ENCODE peak calls at places on chromosome 22, in four cellular contexts. One of them, this sample, is unnamed.

GRCh38 chr22:40182231-40182835 is 4.6 kb downstream of the TNRC6B start:
- DNase-seq in AG04450: no peak
- DNase-seq in astrocyte of the spinal cord: no peak
- DNase-seq in bronchial epithelial cell: peak
- DNase-seq in this sample: no peak

GRCh38 chr22:28029201-28029948 is 110.3 kb upstream of the PITPNB start:
- DNase-seq in bronchial epithelial cell: peak
- DNase-seq in AG04450: no peak
- DNase-seq in astrocyte of the spinal cord: peak
- DNase-seq in this sample: no peak

GRCh38 chr22:48045369-48045768 is 1282.9 kb downstream of the TBC1D22A start:
- DNase-seq in AG04450: no peak
- DNase-seq in bronchial epithelial cell: no peak
- DNase-seq in astrocyte of the spinal cord: no peak
- DNase-seq in this sample: no peak

GRCh38 chr22:49325531-49326395 is 501.9 kb downstream of the BRD1 start:
- DNase-seq in bronchial epithelial cell: no peak
- DNase-seq in astrocyte of the spinal cord: no peak
- DNase-seq in AG04450: no peak
- DNase-seq in this sample: no peak

GRCh38 chr22:26927841-26928240 is 270.5 kb downstream of the MIAT start:
- DNase-seq in bronchial epithelial cell: no peak
- DNase-seq in astrocyte of the spinal cord: no peak
- DNase-seq in AG04450: no peak
- DNase-seq in this sample: no peak

GRCh38 chr22:32218470-32218869 is 13.6 kb upstream of the RFPL2 start:
- DNase-seq in AG04450: no peak
- DNase-seq in astrocyte of the spinal cord: no peak
- DNase-seq in bronchial epithelial cell: no peak
- DNase-seq in this sample: no peak

GRCh38 chr22:39482768-39483167 is 19.3 kb upstream of the MIEF1 start:
- DNase-seq in AG04450: no peak
- DNase-seq in bronchial epithelial cell: no peak
- DNase-seq in astrocyte of the spinal cord: no peak
- DNase-seq in this sample: no peak

GRCh38 chr22:22838148-22838786 is 49.3 kb upstream of the IGLL5 start:
- DNase-seq in bronchial epithelial cell: no peak
- DNase-seq in AG04450: no peak
- DNase-seq in astrocyte of the spinal cord: no peak
- DNase-seq in this sample: no peak

GRCh38 chr22:32904044-32904443 is 102.5 kb downstream of the TIMP3 start:
- DNase-seq in AG04450: no peak
- DNase-seq in astrocyte of the spinal cord: peak
- DNase-seq in bronchial epithelial cell: peak
- DNase-seq in this sample: no peak

GRCh38 chr22:29769723-29770321 is 2.7 kb downstream of the UQCR10 start:
- DNase-seq in AG04450: no peak
- DNase-seq in bronchial epithelial cell: no peak
- DNase-seq in astrocyte of the spinal cord: no peak
- DNase-seq in this sample: no peak

GRCh38 chr22:32684822-32685187 is 116.7 kb upstream of the TIMP3 start:
- DNase-seq in bronchial epithelial cell: no peak
- DNase-seq in astrocyte of the spinal cord: no peak
- DNase-seq in AG04450: no peak
- DNase-seq in this sample: no peak

GRCh38 chr22:50597097-50597496 is 3.5 kb upstream of the MAPK8IP2 start:
- DNase-seq in bronchial epithelial cell: no peak
- DNase-seq in AG04450: no peak
- DNase-seq in astrocyte of the spinal cord: no peak
- DNase-seq in this sample: no peak

GRCh38 chr22:33519140-33519973 is 400.9 kb downstream of the LARGE1 start:
- DNase-seq in AG04450: no peak
- DNase-seq in bronchial epithelial cell: peak
- DNase-seq in astrocyte of the spinal cord: peak
- DNase-seq in this sample: peak

GRCh38 chr22:32733196-32733595 is 68.3 kb upstream of the TIMP3 start:
- DNase-seq in astrocyte of the spinal cord: no peak
- DNase-seq in bronchial epithelial cell: no peak
- DNase-seq in AG04450: no peak
- DNase-seq in this sample: no peak

GRCh38 chr22:47716890-47717615 is 954.6 kb downstream of the TBC1D22A start:
- DNase-seq in bronchial epithelial cell: no peak
- DNase-seq in astrocyte of the spinal cord: no peak
- DNase-seq in AG04450: no peak
- DNase-seq in this sample: no peak

GRCh38 chr22:50517495-50518260 is 7.7 kb downstream of the SCO2 start:
- DNase-seq in bronchial epithelial cell: no peak
- DNase-seq in astrocyte of the spinal cord: no peak
- DNase-seq in AG04450: no peak
- DNase-seq in this sample: no peak

DNA sequence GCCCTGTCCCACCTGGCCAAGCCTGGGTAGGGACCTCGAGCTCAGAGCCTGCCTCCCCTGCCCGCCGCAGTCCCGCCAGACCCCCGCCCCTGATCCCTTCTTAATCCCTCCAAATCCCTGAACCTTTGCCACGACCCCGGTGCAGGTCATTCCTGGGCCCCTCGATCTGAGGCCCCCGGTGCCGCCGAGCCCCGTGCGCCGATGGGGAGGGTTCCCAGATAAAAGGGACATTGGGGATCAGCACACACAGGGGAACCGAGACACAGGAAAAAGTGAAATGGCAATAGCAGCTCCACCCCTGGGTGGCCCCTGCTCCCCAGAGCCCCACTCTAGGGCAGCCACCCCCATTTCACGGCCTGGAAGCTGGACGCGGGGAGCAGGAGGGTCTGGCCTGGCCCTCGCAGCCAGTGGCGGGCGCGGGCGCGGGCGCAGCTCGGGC is 1.3 kb upstream of the WNT7B start:
- DNase-seq in astrocyte of the spinal cord: no peak
- DNase-seq in AG04450: no peak
- DNase-seq in bronchial epithelial cell: no peak
- DNase-seq in this sample: no peak
- H3K4me3 ChIP-seq in astrocyte of the spinal cord: no peak
- H3K4me3 ChIP-seq in AG04450: peak
- H3K4me3 ChIP-seq in bronchial epithelial cell: no peak
- H3K4me3 ChIP-seq in this sample: peak

GRCh38 chr22:24796056-24796455 is 10.0 kb upstream of the SGSM1 start:
- DNase-seq in AG04450: no peak
- DNase-seq in bronchial epithelial cell: no peak
- DNase-seq in astrocyte of the spinal cord: no peak
- DNase-seq in this sample: no peak
- H3K4me3 ChIP-seq in AG04450: no peak
- H3K4me3 ChIP-seq in bronchial epithelial cell: no peak
- H3K4me3 ChIP-seq in astrocyte of the spinal cord: no peak
- H3K4me3 ChIP-seq in this sample: no peak

DNA sequence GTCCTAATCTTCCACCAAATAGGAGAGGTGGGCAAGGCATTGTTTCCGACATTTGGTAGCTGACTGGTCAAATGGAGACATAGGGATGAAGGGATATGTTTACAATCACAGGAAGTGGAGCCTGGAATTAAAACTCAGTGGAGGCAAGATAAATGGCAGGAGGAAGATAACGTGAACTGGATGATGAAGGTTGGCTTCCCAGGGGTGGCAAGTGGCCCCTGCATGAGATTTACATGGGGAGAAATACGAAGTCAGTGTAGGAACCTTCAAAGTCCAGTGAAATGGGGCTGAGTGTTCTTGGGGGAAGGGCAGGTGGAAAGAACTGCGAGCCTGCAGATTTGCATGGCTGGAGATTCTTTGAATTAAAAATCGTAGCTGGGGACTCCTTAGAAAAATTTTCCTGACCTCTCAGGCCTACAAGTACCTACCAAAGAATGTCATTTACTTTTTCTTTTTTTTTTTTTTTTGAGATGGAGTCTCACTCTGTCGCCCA is 724 bp upstream of the FOXRED2 start:
- DNase-seq in astrocyte of the spinal cord: no peak
- DNase-seq in bronchial epithelial cell: no peak
- DNase-seq in AG04450: no peak
- DNase-seq in this sample: no peak
- H3K4me3 ChIP-seq in astrocyte of the spinal cord: peak
- H3K4me3 ChIP-seq in bronchial epithelial cell: no peak
- H3K4me3 ChIP-seq in AG04450: no peak
- H3K4me3 ChIP-seq in this sample: peak

GRCh38 chr22:44444341-44445306 is 53.4 kb downstream of the RTL6 start:
- DNase-seq in bronchial epithelial cell: no peak
- DNase-seq in AG04450: no peak
- DNase-seq in astrocyte of the spinal cord: no peak
- DNase-seq in this sample: no peak
- H3K4me3 ChIP-seq in bronchial epithelial cell: no peak
- H3K4me3 ChIP-seq in AG04450: no peak
- H3K4me3 ChIP-seq in astrocyte of the spinal cord: no peak
- H3K4me3 ChIP-seq in this sample: no peak

DNA sequence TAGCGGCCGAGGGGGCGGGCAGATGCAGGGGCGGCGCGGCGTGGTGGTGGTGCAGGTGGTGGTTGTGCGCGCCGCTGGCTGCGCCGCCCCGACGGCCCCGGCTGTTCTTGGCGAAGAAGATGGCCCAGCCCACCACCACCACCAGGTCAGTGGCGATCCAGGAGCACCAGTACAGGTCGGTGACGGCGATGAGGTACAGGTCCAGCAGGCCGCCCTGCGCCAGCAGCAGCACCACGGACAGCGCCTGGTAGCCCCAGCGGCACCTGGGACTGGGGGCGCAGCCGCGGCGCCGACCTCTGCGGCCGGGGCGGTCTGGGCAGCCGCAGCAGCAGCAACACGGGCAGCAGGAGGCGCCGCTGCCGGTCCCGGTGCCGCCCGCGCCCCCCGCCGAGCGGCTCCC is 879 bp downstream of the TMEM121B start:
- DNase-seq in AG04450: no peak
- DNase-seq in bronchial epithelial cell: no peak
- DNase-seq in astrocyte of the spinal cord: peak
- DNase-seq in this sample: peak
- H3K4me3 ChIP-seq in AG04450: no peak
- H3K4me3 ChIP-seq in bronchial epithelial cell: no peak
- H3K4me3 ChIP-seq in astrocyte of the spinal cord: no peak
- H3K4me3 ChIP-seq in this sample: no peak

GRCh38 chr22:38260760-38261477 is 11.9 kb downstream of the TMEM184B start:
- DNase-seq in astrocyte of the spinal cord: peak
- DNase-seq in bronchial epithelial cell: no peak
- DNase-seq in AG04450: no peak
- DNase-seq in this sample: no peak
- H3K4me3 ChIP-seq in astrocyte of the spinal cord: no peak
- H3K4me3 ChIP-seq in bronchial epithelial cell: no peak
- H3K4me3 ChIP-seq in AG04450: peak
- H3K4me3 ChIP-seq in this sample: no peak